ENCODE peak calls at places on chromosomes 6 and 20, in ten cellular contexts. U, G, X, N, E, Q, B, V, F and J are unnamed samples.

GRCh38 chr20:34045294-34045693 is 51.6 kb downstream of the RALY start:
- DNase-seq in G (peak), V (no peak), Q (no peak), F (no peak), E (no peak), U (no peak), B (no peak), X (no peak), N (no peak), J (no peak)

GRCh38 chr20:50630578-50631263 is 60.6 kb downstream of the RIPOR3 start:
- DNase-seq in X (no peak), U (no peak), V (no peak), G (no peak), F (no peak), B (no peak), E (no peak), Q (no peak), N (no peak), J (no peak)

GRCh38 chr20:38714308-38714707 is 10.0 kb upstream of the SLC32A1 start:
- DNase-seq in V (no peak), F (no peak), U (no peak), N (no peak), B (peak), G (no peak), E (no peak), Q (no peak), X (no peak), J (no peak)

GRCh38 chr6:72363844-72364740 is 257.8 kb upstream of the KCNQ5 start:
- DNase-seq in B (no peak), G (peak), Q (no peak), U (no peak), V (no peak), N (no peak), X (no peak), E (peak), F (peak), J (no peak)

GRCh38 chr6:88349511-88349910 is 183.4 kb upstream of the CNR1 start:
- DNase-seq in E (no peak), N (no peak), U (no peak), V (no peak), X (no peak), F (peak), Q (no peak), B (no peak), G (no peak), J (no peak)

GRCh38 chr6:41422156-41422555 is 86.7 kb downstream of the NCR2 start:
- DNase-seq in B (no peak), F (no peak), E (no peak), N (no peak), G (no peak), V (no peak), U (no peak), X (no peak), Q (no peak), J (no peak)

GRCh38 chr20:24066075-24066700 is 77.6 kb upstream of the GGTLC1 start:
- DNase-seq in X (no peak), E (no peak), V (no peak), Q (no peak), B (no peak), N (no peak), G (no peak), F (no peak), U (no peak), J (no peak)

GRCh38 chr6:101502818-101503217 is 109.3 kb downstream of the GRIK2 start:
- DNase-seq in Q (no peak), E (no peak), U (no peak), G (no peak), F (no peak), N (no peak), X (no peak), B (no peak), V (no peak), J (no peak)

GRCh38 chr6:161029195-161029809 is 37.7 kb downstream of the MAP3K4 start:
- DNase-seq in E (no peak), V (no peak), X (no peak), G (no peak), Q (no peak), B (no peak), U (no peak), F (peak), N (no peak), J (no peak)

GRCh38 chr6:114945392-114945791 is 602.6 kb upstream of the HS3ST5 start:
- DNase-seq in F (no peak), Q (no peak), E (no peak), G (no peak), U (no peak), N (no peak), X (no peak), B (no peak), V (peak), J (no peak)

GRCh38 chr6:81144346-81144745 is 608.1 kb downstream of the TENT5A start:
- DNase-seq in B (no peak), V (no peak), X (no peak), N (no peak), G (no peak), E (no peak), Q (no peak), U (no peak), F (peak), J (no peak)

GRCh38 chr6:150088481-150089154 is 19.7 kb upstream of the ULBP3 start:
- DNase-seq in G (no peak), F (no peak), U (no peak), Q (no peak), B (no peak), N (no peak), E (no peak), X (no peak), V (no peak), J (no peak)

GRCh38 chr6:8238772-8239683 is 136.7 kb upstream of the EEF1E1 start:
- DNase-seq in V (no peak), U (no peak), G (no peak), E (no peak), X (no peak), Q (peak), F (no peak), N (no peak), B (peak), J (no peak)

GRCh38 chr20:59520814-59521213 is 83.5 kb upstream of the PHACTR3 start:
- DNase-seq in F (no peak), U (no peak), G (no peak), Q (no peak), B (no peak), N (no peak), E (no peak), X (no peak), V (no peak), J (no peak)

GRCh38 chr6:22621701-22622100 is 52.3 kb downstream of the HDGFL1 start:
- DNase-seq in E (no peak), U (no peak), B (no peak), Q (no peak), F (no peak), V (no peak), G (no peak), N (no peak), X (no peak), J (no peak)

GRCh38 chr6:21922086-21922485 is 328.5 kb downstream of the SOX4 start:
- DNase-seq in F (peak), U (no peak), E (no peak), N (no peak), X (no peak), G (no peak), Q (no peak), B (no peak), V (no peak), J (no peak)

GRCh38 chr20:21109144-21109543 is 3.0 kb upstream of the LINC00237 start:
- DNase-seq in U (no peak), E (no peak), F (no peak), V (no peak), N (no peak), B (no peak), X (no peak), G (no peak), Q (no peak), J (no peak)

GRCh38 chr20:401682-402495 is 6.2 kb upstream of the RBCK1 start:
- DNase-seq in G (no peak), V (peak), E (peak), N (no peak), Q (no peak), B (no peak), U (no peak), X (no peak), F (peak), J (no peak)

GRCh38 chr20:6685181-6685582 is 82.3 kb upstream of the BMP2 start:
- DNase-seq in E (no peak), N (no peak), F (peak), X (no peak), V (no peak), U (no peak), B (no peak), G (no peak), Q (no peak), J (no peak)

GRCh38 chr20:10611357-10611756 is 62.4 kb downstream of the JAG1 start:
- DNase-seq in B (peak), N (no peak), X (no peak), F (peak), E (no peak), U (no peak), G (peak), V (no peak), Q (peak), J (no peak)

GRCh38 chr20:11891827-11892521 is 25.7 kb upstream of the BTBD3 start:
- DNase-seq in B (peak), G (peak), X (no peak), N (no peak), U (peak), E (peak), V (no peak), F (peak), Q (peak), J (no peak)

GRCh38 chr20:59222239-59222981 is 58.8 kb downstream of the ZNF831 start:
- DNase-seq in E (peak), G (peak), U (peak), Q (peak), F (peak), N (peak), B (peak), V (peak), X (peak), J (peak)

GRCh38 chr6:97850458-97851218 is 567.6 kb upstream of the MMS22L start:
- DNase-seq in N (no peak), Q (no peak), E (no peak), G (no peak), U (no peak), V (no peak), X (no peak), F (peak), B (no peak), J (no peak)

GRCh38 chr6:14396826-14397517 is 279.4 kb downstream of the CD83 start:
- DNase-seq in F (peak), E (no peak), B (peak), Q (peak), N (no peak), V (peak), U (no peak), X (no peak), G (peak), J (no peak)
- TF ChIP-seq CTCF in F (peak), E (no peak), B (peak), Q (peak), N (no peak), V (peak), U (peak), X (peak), G (no peak), J (peak)

DNA sequence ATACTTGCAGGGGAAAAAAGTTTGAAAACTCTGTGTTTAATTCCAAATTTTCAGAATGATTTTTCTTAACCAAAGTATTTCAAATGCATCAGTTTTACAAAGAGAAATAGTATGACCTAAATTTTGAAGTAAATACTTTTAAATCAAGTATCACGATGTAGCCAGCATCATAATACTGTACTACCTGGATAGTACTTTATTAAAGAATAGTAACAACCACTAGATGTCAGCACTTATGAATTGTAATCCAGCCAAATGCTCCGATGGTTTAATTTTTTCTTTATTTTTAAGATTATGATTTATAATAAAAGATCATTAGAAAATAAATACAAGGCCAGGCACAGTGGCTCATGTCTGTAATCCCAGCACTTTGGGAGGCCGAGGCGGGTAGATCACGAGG is 37.2 kb upstream of the HACE1 start:
- DNase-seq in G (no peak), V (no peak), E (no peak), U (no peak), X (no peak), N (no peak), Q (no peak), B (no peak), F (no peak), J (no peak)
- TF ChIP-seq CTCF in G (no peak), V (no peak), E (peak), U (peak), X (no peak), N (no peak), Q (no peak), B (peak), F (no peak), J (peak)

GRCh38 chr6:157762636-157763035 is 60.4 kb upstream of the SNX9 start:
- DNase-seq in B (peak), Q (no peak), U (no peak), V (no peak), N (no peak), E (no peak), G (no peak), F (no peak), X (peak), J (no peak)
- TF ChIP-seq CTCF in B (peak), Q (no peak), U (no peak), V (no peak), N (no peak), E (no peak), G (no peak), F (peak), X (peak), J (peak)

GRCh38 chr20:22308934-22309333 is 275.4 kb downstream of the FOXA2 start:
- DNase-seq in E (no peak), B (no peak), X (no peak), U (no peak), F (no peak), G (no peak), N (no peak), Q (no peak), V (no peak), J (no peak)

GRCh38 chr20:22302039-22302438 is 282.3 kb downstream of the FOXA2 start:
- DNase-seq in U (no peak), G (no peak), F (no peak), E (no peak), Q (no peak), N (no peak), X (no peak), B (no peak), V (no peak), J (no peak)

GRCh38 chr20:22305391-22305790 is 279.0 kb downstream of the FOXA2 start:
- DNase-seq in B (no peak), U (no peak), E (no peak), Q (no peak), G (no peak), X (no peak), F (no peak), V (no peak), N (no peak), J (no peak)

GRCh38 chr20:22303523-22303922 is 280.8 kb downstream of the FOXA2 start:
- DNase-seq in E (no peak), U (no peak), X (no peak), N (no peak), F (no peak), G (no peak), V (no peak), B (peak), Q (no peak), J (no peak)
- TF ChIP-seq CTCF in E (no peak), U (peak), X (no peak), N (no peak), F (no peak), G (no peak), V (no peak), B (peak), Q (no peak), J (no peak)

GRCh38 chr6:2939315-2940009 is 31.9 kb downstream of the SERPINB6 start:
- DNase-seq in U (no peak), B (peak), N (no peak), E (no peak), G (peak), F (no peak), X (no peak), Q (no peak), V (peak), J (peak)

GRCh38 chr6:2938004-2938631 is 33.2 kb downstream of the SERPINB6 start:
- DNase-seq in U (no peak), Q (no peak), X (no peak), E (no peak), N (no peak), B (peak), V (peak), F (no peak), G (no peak), J (peak)

GRCh38 chr6:2940851-2941250 is 30.5 kb downstream of the SERPINB6 start:
- DNase-seq in N (no peak), Q (no peak), B (no peak), G (no peak), E (no peak), U (no peak), X (no peak), F (no peak), V (no peak), J (no peak)

GRCh38 chr6:2938632-2939083 is 32.7 kb downstream of the SERPINB6 start:
- DNase-seq in F (no peak), U (no peak), V (peak), X (no peak), G (no peak), E (no peak), N (no peak), B (peak), Q (no peak), J (peak)

DNA sequence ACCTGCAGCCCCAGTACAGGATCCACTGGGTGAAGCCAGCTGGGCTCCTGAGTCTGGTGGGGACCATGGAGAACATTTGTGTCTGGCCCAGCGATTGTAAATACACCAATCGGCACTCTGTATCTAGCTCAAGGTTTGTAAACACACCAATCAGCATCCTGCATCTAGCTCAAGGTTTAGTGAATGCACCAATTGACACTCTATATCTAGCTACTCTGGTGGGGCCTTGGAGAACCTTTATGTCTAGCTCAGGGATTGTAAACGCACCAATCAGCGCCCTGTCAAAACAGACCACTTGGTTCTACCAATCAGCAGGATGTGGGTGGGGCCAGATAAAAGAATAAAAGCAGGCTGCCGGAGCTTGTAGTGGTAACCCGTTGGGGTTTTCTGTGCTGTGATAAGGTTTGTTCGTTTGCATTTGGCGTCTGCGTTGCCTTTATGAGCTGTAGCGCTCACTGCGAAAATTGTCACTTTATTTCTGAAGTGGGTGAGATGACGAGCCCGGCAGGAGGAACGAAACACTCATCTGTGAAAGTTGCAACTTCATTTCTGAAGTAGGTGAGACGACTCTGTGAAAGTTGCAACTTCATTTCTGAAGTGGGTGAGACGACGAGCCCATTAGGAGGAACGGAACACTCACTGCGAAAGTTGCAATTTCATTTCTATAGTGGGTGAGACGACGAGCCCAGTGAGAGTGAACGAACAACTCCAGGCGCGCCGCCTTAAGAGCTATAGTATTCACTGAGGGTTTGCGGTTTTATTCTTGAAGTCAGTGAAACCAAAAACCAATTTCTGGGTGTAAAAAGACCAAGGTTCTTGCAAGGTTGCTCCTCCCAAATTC is 31.1 kb downstream of the SERPINB6 start:
- DNase-seq in E (no peak), X (peak), B (peak), V (peak), G (no peak), N (peak), F (no peak), U (no peak), Q (no peak), J (no peak)
- TF ChIP-seq CTCF in E (no peak), X (no peak), B (no peak), V (no peak), G (no peak), N (no peak), F (no peak), U (no peak), Q (no peak), J (no peak)

GRCh38 chr6:129429953-129430352 is 280.0 kb downstream of the ARHGAP18 start:
- DNase-seq in Q (no peak), N (no peak), B (no peak), U (no peak), V (no peak), X (no peak), E (no peak), G (no peak), F (no peak), J (no peak)

GRCh38 chr6:129434091-129434490 is 275.9 kb downstream of the ARHGAP18 start:
- DNase-seq in V (no peak), X (no peak), F (no peak), B (no peak), N (no peak), Q (no peak), G (no peak), U (no peak), E (no peak), J (no peak)

GRCh38 chr6:129432738-129433137 is 277.2 kb downstream of the ARHGAP18 start:
- DNase-seq in Q (no peak), F (no peak), B (no peak), N (no peak), U (no peak), G (no peak), V (no peak), X (no peak), E (no peak), J (no peak)
- TF ChIP-seq CTCF in Q (peak), F (no peak), B (peak), N (no peak), U (peak), G (no peak), V (no peak), X (no peak), E (peak), J (no peak)

DNA sequence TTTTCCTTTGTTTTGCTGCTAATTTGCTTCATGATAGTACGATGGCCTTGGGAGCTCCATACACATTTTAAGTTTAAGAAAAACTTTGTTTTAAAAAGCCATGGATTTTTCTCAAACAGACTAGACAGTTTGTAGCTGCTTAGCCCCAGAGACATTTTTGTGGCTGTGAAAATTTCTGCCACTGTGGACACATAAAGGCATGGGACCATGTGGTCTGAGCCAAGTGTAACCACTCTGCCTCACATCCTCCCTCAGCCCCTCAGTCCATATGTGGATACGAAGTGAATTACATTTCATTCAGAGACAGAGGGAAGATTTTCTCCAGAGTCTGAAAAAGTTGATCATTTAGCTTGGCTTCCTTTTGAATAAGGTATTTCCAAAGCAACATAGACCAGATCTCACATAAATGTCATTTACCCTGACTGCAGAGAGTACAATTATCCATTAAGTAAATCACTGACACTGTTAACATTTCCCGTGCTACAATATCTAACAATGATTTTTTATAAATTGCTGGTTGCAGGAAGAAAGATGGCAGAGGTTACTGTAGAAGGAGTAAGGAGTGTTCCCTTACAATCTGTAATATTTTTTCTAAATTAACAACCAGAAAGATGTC is 87.4 kb downstream of the GJA1 start:
- DNase-seq in B (no peak), Q (no peak), N (no peak), F (peak), V (no peak), U (no peak), X (no peak), G (no peak), E (no peak), J (no peak)
- TF ChIP-seq CTCF in B (no peak), Q (no peak), N (no peak), F (no peak), V (no peak), U (no peak), X (no peak), G (no peak), E (no peak), J (no peak)

GRCh38 chr6:56593801-56594318 is 48.8 kb downstream of the DST start:
- DNase-seq in G (no peak), N (no peak), X (peak), V (no peak), Q (no peak), U (no peak), F (no peak), E (no peak), B (no peak), J (no peak)
- TF ChIP-seq CTCF in G (no peak), N (no peak), X (no peak), V (no peak), Q (no peak), U (no peak), F (no peak), E (no peak), B (no peak), J (no peak)

GRCh38 chr6:79841577-79842381 is 105.6 kb downstream of the ELOVL4 start:
- DNase-seq in E (no peak), N (no peak), V (no peak), G (no peak), Q (no peak), F (no peak), B (peak), U (no peak), X (no peak), J (no peak)
- TF ChIP-seq CTCF in E (no peak), N (no peak), V (no peak), G (no peak), Q (no peak), F (no peak), B (no peak), U (no peak), X (no peak), J (no peak)